ENCODE peak calls at places on chromosomes 1 and 21, in eight cellular contexts. H is lung, Y is brain microvascular endothelial cell, A is PC-3, D is transverse colon, W is Panc1, G is esophagus squamous epithelium, S is HL-60. I is an unnamed sample.

GRCh38 chr1:172135923-172136610 is 284.4 kb upstream of the C1orf105 start:
- DNase-seq in H (no peak), Y (peak; percentile 40), A (peak; percentile 69), D (no peak), W (peak; percentile 57), G (no peak), S (no peak), I (no peak)

GRCh38 chr1:220003585-220004299 is 42.6 kb downstream of the EPRS1 start:
- DNase-seq in H (no peak), Y (no peak), A (no peak), D (no peak), W (no peak), G (no peak), S (no peak), I (no peak)

GRCh38 chr1:41401899-41402298 is 40.7 kb downstream of the FOXO6 start:
- DNase-seq in H (no peak), Y (no peak), A (no peak), D (no peak), W (no peak), G (no peak), S (no peak), I (no peak)

GRCh38 chr1:58549231-58549958 is 2.9 kb upstream of the OMA1 start:
- DNase-seq in H (no peak), Y (no peak), A (no peak), D (no peak), W (no peak), G (no peak), S (no peak), I (no peak)

GRCh38 chr1:114024049-114024448 is 44.8 kb downstream of the OLFML3 start:
- DNase-seq in H (no peak), Y (peak; percentile 43), A (no peak), D (no peak), W (no peak), G (no peak), S (no peak), I (no peak)

GRCh38 chr1:98323906-98324358 is 337.6 kb upstream of the SNX7 start:
- DNase-seq in H (peak; percentile 45), Y (peak; percentile 96), A (peak; percentile 98), D (peak; percentile 19), W (peak; percentile 57), G (no peak), S (peak; percentile 77), I (no peak)

GRCh38 chr1:35659589-35659988 is 18.3 kb upstream of the PSMB2 start:
- DNase-seq in H (no peak), Y (no peak), A (no peak), D (no peak), W (no peak), G (no peak), S (no peak), I (no peak)

GRCh38 chr21:24844672-24845071 is 762.6 kb downstream of the MRPL39 start:
- DNase-seq in H (no peak), Y (no peak), A (no peak), D (no peak), W (no peak), G (no peak), S (no peak), I (no peak)

GRCh38 chr1:84708031-84708430 is 17.8 kb upstream of the SSX2IP start:
- DNase-seq in H (no peak), Y (no peak), A (no peak), D (no peak), W (no peak), G (no peak), S (no peak), I (no peak)

GRCh38 chr1:206608108-206608698 is 4.1 kb downstream of the EIF2D start:
- DNase-seq in H (no peak), Y (peak; percentile 19), A (peak; percentile 68), D (peak; percentile 34), W (no peak), G (no peak), S (peak; percentile 46), I (no peak)

GRCh38 chr21:43731476-43731875 is 12.5 kb downstream of the PDXK start:
- DNase-seq in H (no peak), Y (no peak), A (no peak), D (no peak), W (no peak), G (no peak), S (no peak), I (no peak)

GRCh38 chr1:221284028-221284427 is 404.8 kb downstream of the HLX start:
- DNase-seq in H (no peak), Y (no peak), A (peak; percentile 74), D (no peak), W (no peak), G (no peak), S (no peak), I (no peak)

DNA sequence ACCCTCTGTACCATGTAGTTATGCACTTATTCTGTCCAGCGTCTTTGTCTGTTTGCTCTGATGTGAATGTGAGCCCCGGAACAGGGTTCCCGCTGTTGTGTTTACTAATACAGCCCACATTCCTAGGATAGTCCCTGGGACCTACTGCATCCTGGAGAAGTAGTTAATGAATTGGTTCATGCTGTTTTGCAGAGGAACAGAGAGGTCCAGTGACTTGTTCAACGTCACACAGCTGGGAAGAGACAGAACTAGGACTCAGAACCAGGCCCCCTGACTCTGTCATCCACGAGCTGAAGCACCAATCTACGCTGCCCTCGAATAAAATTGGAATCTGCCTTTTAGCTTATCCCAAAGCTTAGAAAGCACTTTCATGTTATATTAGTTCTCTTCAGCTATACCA is 784 bp downstream of the AGT start:
- DNase-seq in H (no peak), Y (no peak), A (no peak), D (no peak), W (no peak), G (no peak), S (no peak), I (no peak)
- H3K27me3 ChIP-seq in H (no peaks in the 10 kb centered on the region), Y (no peaks in the 10 kb centered on the region), A (no peaks in the 10 kb centered on the region), D (no peaks in the 10 kb centered on the region), W (no peaks in the 10 kb centered on the region), G (no peaks in the 10 kb centered on the region), S (no peaks in the 10 kb centered on the region), I (no peaks in the 10 kb centered on the region)

DNA sequence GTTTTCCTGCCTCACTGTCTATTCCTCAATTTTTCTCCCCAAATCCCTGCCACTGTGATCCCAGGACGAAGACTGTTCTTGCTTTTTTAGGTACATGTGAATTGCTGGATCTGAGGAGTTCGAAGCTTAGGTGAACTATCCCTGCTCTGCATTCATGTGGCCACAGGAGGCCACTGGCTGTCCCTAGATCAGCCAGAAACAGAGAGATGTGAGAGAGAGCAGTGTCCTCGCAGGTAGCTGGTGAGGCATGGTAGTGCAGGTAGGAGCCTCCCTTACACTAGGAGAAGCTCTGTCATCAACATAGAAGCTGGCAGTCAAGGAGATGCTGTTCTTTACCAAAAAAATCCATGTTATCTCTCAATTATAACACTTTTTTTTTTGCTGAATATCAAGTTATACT is 71.5 kb downstream of the USP24 start:
- DNase-seq in H (no peak), Y (no peak), A (peak; percentile 44), D (no peak), W (no peak), G (no peak), S (no peak), I (no peak)
- TF ChIP-seq CTCF in H (no peak), Y (peak; percentile 35), A (peak; percentile 55), D (no peak), W (peak; percentile 30), G (no peak), S (no peak), I (peak; percentile 12)

DNA sequence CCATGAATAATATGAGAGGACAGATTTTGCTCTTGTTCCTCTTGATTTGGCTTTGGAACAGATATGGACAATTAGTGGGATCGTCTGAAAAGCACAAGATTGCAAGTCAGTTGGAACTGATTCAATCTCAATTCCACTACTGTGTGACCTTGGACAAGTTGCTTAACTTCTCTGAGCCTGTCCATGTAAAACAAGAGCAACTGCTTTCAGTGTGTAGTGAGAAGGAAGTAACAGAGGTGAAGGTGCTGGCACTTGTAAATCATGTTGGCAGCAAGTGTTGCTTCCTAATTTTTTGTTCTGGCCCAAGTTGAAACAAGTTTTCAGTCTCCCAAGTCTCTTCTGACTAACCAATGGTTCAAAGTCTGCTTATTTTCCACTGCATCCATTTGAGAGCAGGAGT is 15.3 kb downstream of the INKA2 start:
- DNase-seq in H (no peak), Y (no peak), A (no peak), D (no peak), W (no peak), G (no peak), S (no peak), I (no peak)
- H3K27ac ChIP-seq in H (no peak overlapping the region), Y (no peak overlapping the region), A (no peak overlapping the region), D (no peak overlapping the region), W (no peak overlapping the region), G (peak overlapping the region; percentile 56), S (no peak overlapping the region), I (no peak overlapping the region)

GRCh38 chr1:210328032-210328745 is 513 bp upstream of the HHAT start:
- DNase-seq in H (no peak), Y (no peak), A (no peak), D (no peak), W (no peak), G (no peak), S (no peak), I (no peak)
- H3K27me3 ChIP-seq in H (no peaks in the 10 kb centered on the region), Y (peaks cover 9% of the 10 kb centered on the region), A (no peaks in the 10 kb centered on the region), D (no peaks in the 10 kb centered on the region), W (no peaks in the 10 kb centered on the region), G (no peaks in the 10 kb centered on the region), S (peaks cover 3% of the 10 kb centered on the region), I (no peaks in the 10 kb centered on the region)

GRCh38 chr1:156765664-156766063 is 1.7 kb upstream of the PRCC start:
- DNase-seq in H (no peak), Y (no peak), A (no peak), D (no peak), W (no peak), G (no peak), S (peak; percentile 75), I (no peak)
- TF ChIP-seq CTCF in H (no peak), Y (no peak), A (no peak), D (no peak), W (no peak), G (no peak), S (no peak), I (no peak)

GRCh38 chr1:60747321-60747720 is 335.0 kb upstream of the NFIA start:
- DNase-seq in H (no peak), Y (no peak), A (no peak), D (no peak), W (no peak), G (no peak), S (no peak), I (no peak)
- H3K27ac ChIP-seq in H (no peak overlapping the region), Y (no peak overlapping the region), A (no peak overlapping the region), D (no peak overlapping the region), W (no peak overlapping the region), G (no peak overlapping the region), S (no peak overlapping the region), I (no peak overlapping the region)

GRCh38 chr1:16944038-16944437 is 22.3 kb downstream of the CROCC start:
- DNase-seq in H (no peak), Y (no peak), A (no peak), D (no peak), W (no peak), G (no peak), S (no peak), I (no peak)

GRCh38 chr1:16938351-16939321 is 16.9 kb downstream of the CROCC start:
- DNase-seq in H (no peak), Y (no peak), A (no peak), D (no peak), W (no peak), G (no peak), S (no peak), I (no peak)
- H3K27me3 ChIP-seq in H (no peaks in the 10 kb centered on the region), Y (no peaks in the 10 kb centered on the region), A (no peaks in the 10 kb centered on the region), D (no peaks in the 10 kb centered on the region), W (no peaks in the 10 kb centered on the region), G (no peaks in the 10 kb centered on the region), S (no peaks in the 10 kb centered on the region), I (no peaks in the 10 kb centered on the region)

I was measured in pancreas.